ENCODE peak calls at places on chromosomes 3 and 15, in eight cellular contexts. B, I, R, O, G, J, K and N are unnamed samples.

GRCh38 chr3:191762323-191762960 is 301.5 kb downstream of the PYDC2 start:
- DNase-seq in J (no peak), B (peak; percentile 49), K (no peak), R (peak; percentile 84), I (peak; percentile 31), O (no peak), G (peak; percentile 78), N (no peak)

GRCh38 chr3:56042326-56042951 is 425.8 kb downstream of the ERC2 start:
- DNase-seq in O (peak; percentile 39), J (no peak), I (peak; percentile 62), B (peak; percentile 9), G (peak; percentile 52), K (no peak), R (peak; percentile 30), N (peak; percentile 16)

GRCh38 chr15:67043939-67044771 is 21.2 kb upstream of the SMAD3 start:
- DNase-seq in O (no peak), J (no peak), B (no peak), I (peak; percentile 66), R (no peak), G (peak; percentile 94), K (no peak), N (peak; percentile 41)

GRCh38 chr15:83210619-83211018 is 3.0 kb upstream of the HDGFL3 start:
- DNase-seq in B (no peak), I (no peak), G (peak; percentile 21), K (no peak), J (no peak), O (no peak), R (peak; percentile 44), N (peak; percentile 65)

GRCh38 chr3:180898572-180898971 is 13.9 kb upstream of the FXR1 start:
- DNase-seq in O (no peak), J (no peak), I (no peak), K (no peak), B (no peak), G (no peak), R (no peak), N (no peak)

GRCh38 chr15:85742186-85742751 is 52.5 kb downstream of the KLHL25 start:
- DNase-seq in B (no peak), J (no peak), O (no peak), I (no peak), R (no peak), G (peak; percentile 42), K (no peak), N (no peak)

GRCh38 chr15:22232675-22233074 is 152.3 kb downstream of the OR4M2 start:
- DNase-seq in I (no peak), R (no peak), B (no peak), J (no peak), O (no peak), G (no peak), K (no peak), N (no peak)

GRCh38 chr3:12229144-12229871 is 59.6 kb upstream of the PPARG start:
- DNase-seq in B (no peak), K (peak; percentile 74), G (no peak), O (no peak), J (no peak), R (no peak), I (no peak), N (no peak)

GRCh38 chr3:58173670-58174472 is 36.9 kb downstream of the DNASE1L3 start:
- DNase-seq in G (no peak), B (no peak), K (peak; percentile 69), R (no peak), I (peak; percentile 77), J (peak; percentile 9), O (no peak), N (no peak)

GRCh38 chr15:63449711-63450110 is 54.7 kb upstream of the USP3 start:
- DNase-seq in O (no peak), G (no peak), K (no peak), J (no peak), I (no peak), R (no peak), B (no peak), N (peak; percentile 59)

GRCh38 chr3:123713211-123713610 is 128.4 kb upstream of the HACD2 start:
- DNase-seq in R (no peak), G (no peak), I (no peak), K (no peak), B (no peak), J (no peak), O (no peak), N (no peak)

GRCh38 chr15:62426387-62426956 is 261.4 kb upstream of the C2CD4B start:
- DNase-seq in R (no peak), O (no peak), J (no peak), B (no peak), G (peak; percentile 25), K (no peak), I (no peak), N (no peak)

GRCh38 chr15:66001042-66001441 is 131.8 kb downstream of the RAB11A start:
- DNase-seq in G (no peak), K (no peak), I (no peak), J (no peak), B (no peak), R (no peak), O (no peak), N (no peak)

GRCh38 chr3:54999159-54999558 is 71.3 kb upstream of the LRTM1 start:
- DNase-seq in R (no peak), J (no peak), B (no peak), G (peak; percentile 88), I (peak; percentile 61), K (no peak), O (no peak), N (no peak)

GRCh38 chr15:68312701-68313204 is 35.2 kb downstream of the FEM1B start:
- DNase-seq in R (no peak), O (no peak), I (no peak), K (no peak), G (no peak), B (no peak), J (no peak), N (no peak)

GRCh38 chr3:187753516-187753915 is 8.2 kb upstream of the BCL6 start:
- DNase-seq in B (no peak), O (no peak), K (no peak), R (no peak), G (no peak), J (no peak), I (no peak), N (no peak)

GRCh38 chr3:49133226-49133951 is 539 bp upstream of the LAMB2 start:
- DNase-seq in I (peak; percentile 93), K (peak; percentile 87), R (peak; percentile 64), B (peak; percentile 85), J (no peak), G (peak; percentile 93), O (peak; percentile 79), N (peak; percentile 91)